ENCODE peak calls at places on chromosomes 7 and 10, in six cellular contexts. P, T, X, K, H and S are unnamed samples.

GRCh38 chr10:116253716-116254115 is 19.3 kb downstream of the GFRA1 start:
- DNase-seq in P (no peak), T (no peak), X (no peak), K (no peak), H (no peak), S (no peak)

GRCh38 chr7:2661096-2661449 is 26.9 kb upstream of the AMZ1 start:
- DNase-seq in P (no peak), T (no peak), X (no peak), K (no peak), H (no peak), S (no peak)

GRCh38 chr7:106448346-106448991 is 163.7 kb upstream of the NAMPT start:
- DNase-seq in P (no peak), T (no peak), X (no peak), K (no peak), H (no peak), S (peak; percentile 14)

GRCh38 chr7:91064938-91065337 is 199.3 kb upstream of the FZD1 start:
- DNase-seq in P (peak; percentile 69), T (no peak), X (no peak), K (peak; percentile 49), H (no peak), S (no peak)

GRCh38 chr7:66167773-66168367 is 37.3 kb upstream of the TPST1 start:
- DNase-seq in P (peak; percentile 96), T (no peak), X (no peak), K (peak; percentile 83), H (no peak), S (peak; percentile 80)

GRCh38 chr10:97153276-97153850 is 32.4 kb downstream of the SLIT1 start:
- DNase-seq in P (no peak), T (no peak), X (no peak), K (no peak), H (no peak), S (no peak)

GRCh38 chr10:73886085-73886529 is 11.8 kb upstream of the CAMK2G start:
- DNase-seq in P (peak; percentile 82), T (peak; percentile 88), X (peak; percentile 86), K (peak; percentile 73), H (peak; percentile 89), S (peak; percentile 77)

GRCh38 chr10:30270247-30270646 is 78.8 kb downstream of the MTPAP start:
- DNase-seq in P (peak; percentile 13), T (no peak), X (no peak), K (no peak), H (no peak), S (no peak)

GRCh38 chr10:3395487-3395886 is 222.9 kb upstream of the PITRM1 start:
- DNase-seq in P (no peak), T (no peak), X (no peak), K (no peak), H (no peak), S (no peak)

GRCh38 chr10:86345296-86346168 is 21.1 kb downstream of the GRID1 start:
- DNase-seq in P (no peak), T (no peak), X (peak; percentile 50), K (peak; percentile 7), H (no peak), S (peak; percentile 22)

GRCh38 chr10:120634629-120635028 is 177.6 kb downstream of the PLPP4 start:
- DNase-seq in P (no peak), T (no peak), X (peak; percentile 56), K (no peak), H (peak; percentile 10), S (no peak)
- TF ChIP-seq CTCF in P (no peak), T (peak; percentile 3), X (peak; percentile 53), K (no peak), H (peak; percentile 54), S (no peak)

DNA sequence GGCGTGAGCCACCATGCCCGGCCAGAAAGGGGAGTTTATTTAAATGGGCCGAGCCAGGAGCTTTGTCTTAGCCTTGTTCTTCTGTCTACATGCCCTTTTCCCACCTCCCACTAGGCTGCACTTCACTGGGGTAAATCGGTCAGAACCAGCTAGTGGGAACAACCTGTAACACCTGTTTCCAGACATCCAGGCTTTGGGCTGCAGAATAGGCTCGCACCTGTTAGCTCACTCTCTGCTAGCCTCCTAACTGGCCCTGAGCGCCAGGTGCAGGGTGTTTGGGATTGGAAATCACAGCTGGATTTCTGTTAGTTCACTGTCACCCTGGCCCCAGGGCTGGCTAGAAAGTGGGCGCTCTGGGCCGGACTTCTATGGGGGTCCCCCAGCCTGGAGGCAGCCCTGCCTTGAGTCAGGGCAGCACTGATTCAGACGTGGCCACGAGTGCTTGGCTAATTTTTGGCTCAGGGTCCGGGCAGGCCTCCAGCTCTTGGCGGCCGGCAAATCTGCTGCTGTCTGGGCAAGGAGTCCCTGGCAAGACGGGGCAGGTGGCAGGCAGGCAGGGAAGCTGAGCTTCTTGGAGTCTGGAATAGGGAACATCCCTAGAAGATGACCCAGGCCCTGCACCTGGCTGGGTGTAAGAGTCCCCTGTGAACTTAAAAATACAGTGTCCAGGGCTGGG is 48.6 kb downstream of the GTF2IRD1 start:
- DNase-seq in P (no peak), T (no peak), X (no peak), K (peak; percentile 50), H (no peak), S (peak; percentile 58)
- H3K36me3 ChIP-seq in P (peaks cover 3% of the 10 kb centered on the region), T (no peaks in the 10 kb centered on the region), X (no peaks in the 10 kb centered on the region), K (no peaks in the 10 kb centered on the region), H (peaks cover 2% of the 10 kb centered on the region), S (no peaks in the 10 kb centered on the region)

DNA sequence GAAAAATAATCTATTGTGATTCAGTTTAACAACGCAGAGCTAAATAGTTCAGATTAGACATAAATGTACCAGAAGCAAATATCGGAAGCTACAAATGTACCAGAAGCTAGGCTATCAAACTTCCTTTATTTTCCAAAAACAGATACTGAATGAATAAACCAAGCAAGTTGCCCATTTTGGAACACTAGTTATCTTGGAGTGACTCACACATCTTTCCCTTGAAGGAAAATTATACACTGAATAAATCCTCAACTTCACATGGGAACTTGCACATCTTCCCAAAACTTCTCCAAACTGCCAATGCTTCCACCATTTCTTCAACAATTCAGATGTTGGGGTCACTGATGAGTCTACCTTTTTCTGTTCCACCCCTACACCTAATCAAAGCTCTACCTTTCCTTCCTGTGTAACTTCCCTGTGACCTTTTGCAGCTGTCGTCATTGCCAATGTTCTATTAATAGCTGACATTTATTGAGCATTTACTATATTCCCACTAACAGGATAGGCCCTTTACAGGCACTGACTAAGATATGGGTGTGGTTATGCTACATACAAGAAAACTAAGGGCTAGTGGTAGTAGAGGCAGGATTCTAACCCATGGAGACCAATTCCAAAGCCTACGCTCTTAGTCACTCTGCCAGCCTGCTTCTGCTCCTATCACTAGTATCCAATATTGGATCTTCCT is 22.7 kb downstream of the RELN start:
- DNase-seq in P (no peak), T (no peak), X (no peak), K (no peak), H (no peak), S (no peak)
- H3K4me2 ChIP-seq in P (no peak overlapping the region), T (no peak overlapping the region), X (no peak overlapping the region), K (no peak overlapping the region), H (no peak overlapping the region), S (no peak overlapping the region)

GRCh38 chr7:149027055-149027454 is 1.2 kb downstream of the PDIA4 start:
- DNase-seq in P (no peak), T (no peak), X (no peak), K (no peak), H (no peak), S (no peak)

GRCh38 chr7:149023662-149024061 is 4.6 kb downstream of the PDIA4 start:
- DNase-seq in P (no peak), T (no peak), X (no peak), K (peak; percentile 33), H (no peak), S (no peak)

GRCh38 chr7:149031353-149031910 is 3.1 kb upstream of the PDIA4 start:
- DNase-seq in P (no peak), T (no peak), X (no peak), K (no peak), H (no peak), S (no peak)

GRCh38 chr7:149027560-149028345 is 552 bp downstream of the PDIA4 start:
- DNase-seq in P (peak; percentile 41), T (peak; percentile 35), X (no peak), K (peak; percentile 38), H (no peak), S (peak; percentile 78)

DNA sequence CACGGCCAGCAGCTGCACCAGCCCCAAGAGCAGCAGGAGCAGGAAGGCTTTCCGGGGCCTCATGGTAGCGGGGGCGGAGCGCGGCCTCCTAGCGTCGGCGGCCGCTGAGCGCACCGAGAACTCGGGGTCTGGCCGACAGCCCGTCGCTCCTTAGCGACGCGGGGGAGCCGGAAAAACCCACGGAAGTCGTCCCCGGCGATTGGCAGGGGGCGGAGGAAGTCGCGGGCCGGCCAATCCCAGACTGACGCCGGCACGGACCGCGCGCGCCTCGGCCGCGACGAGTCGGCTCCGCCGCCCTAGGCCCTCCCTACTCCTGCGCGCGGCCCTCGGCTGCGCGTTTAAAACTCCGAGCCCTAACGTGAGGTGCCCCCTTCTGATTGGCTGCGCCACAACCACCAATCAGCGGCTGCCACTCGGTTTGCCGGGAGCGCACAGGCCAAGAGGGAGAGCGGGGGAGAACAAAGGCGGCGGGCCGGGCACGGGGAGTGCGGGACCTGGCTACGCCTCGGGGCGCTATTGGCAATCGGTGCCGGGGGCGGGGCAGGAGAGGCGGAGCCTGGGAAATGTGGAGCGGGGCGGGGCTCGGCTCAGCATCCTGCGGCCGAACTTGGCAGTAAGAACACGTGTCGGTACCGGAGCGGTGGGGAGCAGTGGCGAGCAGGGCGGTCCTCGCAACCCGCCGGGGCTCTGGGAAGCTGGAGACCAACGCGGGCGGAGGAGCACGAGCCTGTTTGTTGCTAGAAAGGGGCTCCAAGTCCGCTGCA is at the start of gene PDIA4:
- DNase-seq in P (peak; percentile 99), T (peak; percentile 99), X (peak; percentile 99), K (peak; percentile 99), H (peak; percentile 100), S (peak; percentile 100)
- TF ChIP-seq CTCF in P (peak; percentile 34), T (no peak), X (peak; percentile 37), K (peak; percentile 23), H (no peak), S (no peak)

DNA sequence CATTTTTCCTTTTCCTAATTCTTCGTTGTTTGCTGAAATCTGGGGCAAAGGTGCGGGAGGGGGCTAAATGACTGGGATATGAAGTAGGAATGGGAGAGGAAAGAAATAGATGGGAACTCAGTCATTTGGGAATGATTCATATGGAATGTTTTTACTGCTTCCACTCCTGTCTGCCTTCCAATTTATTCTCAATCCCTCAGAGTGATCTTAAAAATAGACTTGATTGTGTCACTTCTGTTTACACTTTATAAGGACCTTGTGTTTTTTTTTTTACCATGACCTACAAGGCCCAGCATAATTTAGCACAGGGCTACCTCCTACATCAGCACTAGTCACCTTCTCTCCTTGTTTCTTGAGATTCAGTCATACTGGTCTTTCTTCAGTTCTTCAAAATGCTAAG is 97.9 kb downstream of the PTEN start:
- DNase-seq in P (peak; percentile 78), T (no peak), X (no peak), K (peak; percentile 89), H (no peak), S (peak; percentile 41)
- H3K36me3 ChIP-seq in P (peaks cover 18% of the 10 kb centered on the region), T (no peaks in the 10 kb centered on the region), X (peaks cover 11% of the 10 kb centered on the region), K (peaks cover 3% of the 10 kb centered on the region), H (peaks cover 23% of the 10 kb centered on the region), S (peaks cover 15% of the 10 kb centered on the region)

GRCh38 chr7:150914966-150915365 is 62.6 kb downstream of the AOC1 start:
- DNase-seq in P (no peak), T (no peak), X (no peak), K (no peak), H (no peak), S (no peak)
- H3K4me2 ChIP-seq in P (no peak overlapping the region), T (no peak overlapping the region), X (no peak overlapping the region), K (no peak overlapping the region), H (no peak overlapping the region), S (no peak overlapping the region)

DNA sequence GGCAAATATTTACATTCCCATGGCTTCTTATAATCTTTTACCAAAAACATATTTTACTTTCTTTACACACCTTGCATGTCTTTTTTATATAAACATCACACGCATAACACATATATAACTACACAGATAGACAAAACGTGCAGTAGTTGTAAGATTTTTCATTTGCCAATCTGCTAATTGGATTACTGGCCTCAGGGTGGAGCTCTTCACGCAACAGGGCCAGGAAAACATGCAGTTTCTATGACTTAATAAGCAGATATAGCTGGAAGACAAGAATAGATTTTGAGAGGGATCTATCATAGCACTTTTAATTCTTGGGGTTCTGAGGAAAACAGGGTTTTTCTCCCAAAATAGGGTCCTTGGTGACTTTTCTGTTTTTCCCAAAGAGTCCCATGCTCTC is 12.7 kb downstream of the ACADSB start:
- DNase-seq in P (no peak), T (peak; percentile 13), X (no peak), K (no peak), H (no peak), S (no peak)
- TF ChIP-seq CTCF in P (peak; percentile 19), T (peak; percentile 42), X (peak; percentile 56), K (peak; percentile 49), H (peak; percentile 35), S (peak; percentile 37)